ENCODE peak calls at places on chromosomes 12 and 14, in nine cellular contexts. H, O, B, L, J, T, E, S and Z are unnamed samples.

GRCh38 chr12:92973614-92974013 is 44.5 kb upstream of the EEA1 start:
- DNase-seq in H (peak; percentile 23), O (no peak), B (no peak), L (no peak), J (peak; percentile 37), T (no peak), E (no peak), S (no peak), Z (no peak)

GRCh38 chr14:36069535-36069900 is 107.0 kb downstream of the PTCSC3 start:
- DNase-seq in H (no peak), O (no peak), B (peak; percentile 59), L (peak; percentile 47), J (peak; percentile 45), T (peak; percentile 13), E (no peak), S (peak; percentile 70), Z (peak; percentile 79)

GRCh38 chr14:92282669-92283068 is 40.3 kb upstream of the SLC24A4 start:
- DNase-seq in H (no peak), O (no peak), B (no peak), L (no peak), J (no peak), T (no peak), E (no peak), S (no peak), Z (no peak)

GRCh38 chr14:27145170-27145569 is 547.3 kb upstream of the NOVA1 start:
- DNase-seq in H (no peak), O (no peak), B (no peak), L (no peak), J (no peak), T (no peak), E (no peak), S (no peak), Z (no peak)

GRCh38 chr12:26704214-26704613 is 128.8 kb downstream of the ITPR2 start:
- DNase-seq in H (no peak), O (no peak), B (no peak), L (no peak), J (no peak), T (no peak), E (no peak), S (no peak), Z (no peak)

GRCh38 chr14:37901978-37902377 is 305.7 kb upstream of the SSTR1 start:
- DNase-seq in H (no peak), O (no peak), B (no peak), L (no peak), J (peak; percentile 82), T (no peak), E (no peak), S (peak; percentile 55), Z (no peak)

GRCh38 chr12:123270380-123271181 is 1.1 kb downstream of the CDK2AP1 start:
- DNase-seq in H (no peak), O (no peak), B (peak; percentile 39), L (no peak), J (peak; percentile 61), T (peak; percentile 35), E (no peak), S (peak; percentile 25), Z (peak; percentile 50)

GRCh38 chr12:59431266-59431665 is 164.6 kb upstream of the SLC16A7 start:
- DNase-seq in H (no peak), O (no peak), B (no peak), L (no peak), J (no peak), T (no peak), E (no peak), S (no peak), Z (no peak)

GRCh38 chr12:102454808-102455760 is 25.3 kb downstream of the IGF1 start:
- DNase-seq in H (no peak), O (no peak), B (no peak), L (peak; percentile 45), J (peak; percentile 65), T (no peak), E (no peak), S (no peak), Z (no peak)

GRCh38 chr12:41566703-41567102 is 378.6 kb downstream of the PDZRN4 start:
- DNase-seq in H (no peak), O (no peak), B (no peak), L (no peak), J (no peak), T (no peak), E (no peak), S (no peak), Z (no peak)

GRCh38 chr14:70622111-70622712 is 19.5 kb upstream of the TTC9 start:
- DNase-seq in H (peak; percentile 21), O (no peak), B (peak; percentile 52), L (no peak), J (peak; percentile 51), T (no peak), E (no peak), S (peak; percentile 49), Z (no peak)

GRCh38 chr14:34571771-34572170 is 32.3 kb upstream of the EAPP start:
- DNase-seq in H (no peak), O (no peak), B (no peak), L (no peak), J (no peak), T (no peak), E (no peak), S (no peak), Z (no peak)